ENCODE peak calls at places on chromosomes 13 and 19, in ten cellular contexts. D is CD4-positive, alpha-beta memory T cell; F is activated CD4-positive, alpha-beta T cell treated with anti-CD3 and anti-CD28 coated beads, Interleukin-2, amount 50 U/mL, for 24 hours; V is BJ; Q is stimulated activated CD4-positive, alpha-beta T cell treated with anti-CD3 and anti-CD28 coated beads, Interleukin-12 subunit alpha, Interleukin-12 subunit beta, amount 100 ng/mL, for 48 hours; H is EH; I is CD4-positive, alpha-beta T cell; A is fibroblast of lung; Z is pancreas; B is kidney. T is an unnamed sample.

GRCh38 chr13:20197361-20197834 is 4.7 kb upstream of the GJB2 start:
- DNase-seq in D (peak; percentile 42), F (no peak), V (no peak), Q (no peak), H (peak; percentile 41), I (no peak), A (peak; percentile 43), Z (no peak), B (no peak), T (peak; percentile 58)

GRCh38 chr13:20360041-20360491 is 127.9 kb upstream of the GJB6 start:
- DNase-seq in D (no peak), F (no peak), V (no peak), Q (no peak), H (peak; percentile 29), I (no peak), A (peak; percentile 88), Z (peak; percentile 27), B (no peak), T (peak; percentile 4)

GRCh38 chr19:8305798-8306197 is 2.4 kb downstream of the CD320 start:
- DNase-seq in D (no peak), F (no peak), V (no peak), Q (no peak), H (no peak), I (no peak), A (no peak), Z (peak; percentile 1), B (peak; percentile 35), T (no peak)

GRCh38 chr19:14497347-14497921 is 1.5 kb upstream of the GIPC1 start:
- DNase-seq in D (no peak), F (no peak), V (no peak), Q (no peak), H (peak; percentile 38), I (no peak), A (no peak), Z (no peak), B (no peak), T (no peak)

GRCh38 chr13:27174766-27175455 is 3.3 kb upstream of the USP12 start:
- DNase-seq in D (no peak), F (no peak), V (no peak), Q (no peak), H (peak; percentile 65), I (no peak), A (no peak), Z (no peak), B (no peak), T (peak; percentile 91)

GRCh38 chr19:7914598-7915045 is at the start of gene TGFBR3L:
- DNase-seq in D (no peak), F (no peak), V (no peak), Q (no peak), H (no peak), I (no peak), A (no peak), Z (peak; percentile 8), B (no peak), T (no peak)

GRCh38 chr19:18156841-18157464 is 4.0 kb downstream of the PIK3R2 start:
- DNase-seq in D (no peak), F (no peak), V (no peak), Q (no peak), H (peak; percentile 78), I (no peak), A (peak; percentile 82), Z (peak; percentile 91), B (peak; percentile 96), T (peak; percentile 85)

GRCh38 chr19:51103811-51104470 is 4.3 kb downstream of the CTU1 start:
- DNase-seq in D (no peak), F (no peak), V (no peak), Q (no peak), H (no peak), I (no peak), A (no peak), Z (no peak), B (peak; percentile 68), T (no peak)

GRCh38 chr19:6241056-6241455 is 38.7 kb downstream of the MLLT1 start:
- DNase-seq in D (no peak), F (no peak), V (no peak), Q (no peak), H (no peak), I (no peak), A (no peak), Z (no peak), B (peak; percentile 61), T (no peak)

GRCh38 chr19:54191671-54192453 is 754 bp downstream of the TSEN34 start:
- DNase-seq in D (no peak), F (no peak), V (no peak), Q (no peak), H (peak; percentile 60), I (no peak), A (peak; percentile 46), Z (no peak), B (peak; percentile 81), T (no peak)

GRCh38 chr19:17902701-17903100 is 30.1 kb upstream of the CCDC124 start:
- DNase-seq in D (no peak), F (no peak), V (peak; percentile 12), Q (no peak), H (peak; percentile 77), I (no peak), A (peak; percentile 49), Z (no peak), B (no peak), T (peak; percentile 41)

GRCh38 chr13:102555914-102556553 is 40.8 kb upstream of the TPP2 start:
- DNase-seq in D (peak; percentile 30), F (no peak), V (no peak), Q (no peak), H (peak; percentile 49), I (no peak), A (peak; percentile 21), Z (no peak), B (no peak), T (peak; percentile 68)

GRCh38 chr19:47324502-47324901 is 7.5 kb upstream of the C5AR2 start:
- DNase-seq in D (no peak), F (no peak), V (no peak), Q (no peak), H (peak; percentile 2), I (no peak), A (no peak), Z (no peak), B (no peak), T (no peak)

GRCh38 chr13:30053904-30054303 is 203.5 kb upstream of the UBL3 start:
- DNase-seq in D (no peak), F (no peak), V (no peak), Q (no peak), H (no peak), I (no peak), A (no peak), Z (no peak), B (no peak), T (no peak)

GRCh38 chr19:1066748-1067340 is at the start of gene ARHGAP45:
- DNase-seq in D (peak; percentile 85), F (peak; percentile 60), V (no peak), Q (peak; percentile 73), H (no peak), I (peak; percentile 66), A (no peak), Z (no peak), B (peak; percentile 89), T (peak; percentile 18)

GRCh38 chr13:73466561-73466960 is 407.8 kb downstream of the KLF5 start:
- DNase-seq in D (no peak), F (no peak), V (no peak), Q (no peak), H (no peak), I (no peak), A (peak; percentile 26), Z (no peak), B (no peak), T (no peak)